ENCODE peak calls at places on chromosomes 4 and X, in nine cellular contexts. Y is NCI-H748 treated with DMSO at 0.1 percent for 48 hours, T is NCI-H1092 treated with DMSO at 0.1 percent for 48 hours, L is GM13976, F is GM04503, B is COR-L47, W is NCI-H187 treated with DMSO at 0.1 percent for 48 hours, P is HS-5, X is NCI-H1105. A is an unnamed sample.

GRCh38 chrX:127943570-127943969 is 108.6 kb downstream of the ACTRT1 start:
- DNase-seq in Y (no peak), T (no peak), L (no peak), F (no peak), B (no peak), W (no peak), P (no peak), X (no peak), A (no peak)

GRCh38 chrX:476724-477075 is 90.0 kb upstream of the PPP2R3B start:
- DNase-seq in Y (no peak), T (no peak), L (no peak), F (no peak), B (no peak), W (no peak), P (no peak), X (no peak), A (no peak)

GRCh38 chr4:140098481-140099132 is 55.4 kb downstream of the MAML3 start:
- DNase-seq in Y (no peak), T (no peak), L (no peak), F (no peak), B (no peak), W (no peak), P (no peak), X (no peak), A (no peak)

GRCh38 chr4:28360681-28361080 is 1500.0 kb downstream of the STIM2 start:
- DNase-seq in Y (no peak), T (no peak), L (no peak), F (no peak), B (no peak), W (no peak), P (no peak), X (no peak), A (no peak)

GRCh38 chrX:152927858-152928760 is 30.2 kb downstream of the ZNF185 start:
- DNase-seq in Y (no peak), T (no peak), L (no peak), F (no peak), B (no peak), W (no peak), P (no peak), X (no peak), A (no peak)

GRCh38 chr4:115424852-115425251 is 311.4 kb upstream of the NDST4 start:
- DNase-seq in Y (no peak), T (no peak), L (no peak), F (no peak), B (no peak), W (no peak), P (no peak), X (no peak), A (no peak)

GRCh38 chr4:185143596-185143969 is 517 bp downstream of the SLC25A4 start:
- DNase-seq in Y (peak), T (peak), L (peak), F (no peak), B (peak), W (no peak), P (no peak), X (no peak), A (no peak)

GRCh38 chr4:83108101-83108861 is 6.2 kb downstream of the PLAC8 start:
- DNase-seq in Y (no peak), T (no peak), L (no peak), F (no peak), B (no peak), W (no peak), P (no peak), X (no peak), A (no peak)

GRCh38 chrX:9786839-9787635 is 808 bp downstream of the SHROOM2 start:
- DNase-seq in Y (no peak), T (no peak), L (no peak), F (no peak), B (no peak), W (no peak), P (no peak), X (no peak), A (no peak)

GRCh38 chr4:38509551-38509950 is 154.4 kb upstream of the KLF3 start:
- DNase-seq in Y (no peak), T (no peak), L (no peak), F (no peak), B (no peak), W (no peak), P (no peak), X (no peak), A (no peak)

GRCh38 chr4:38565271-38566199 is 98.5 kb upstream of the KLF3 start:
- DNase-seq in Y (no peak), T (peak), L (no peak), F (peak), B (no peak), W (no peak), P (peak), X (peak), A (peak)

GRCh38 chr4:76235915-76236314 is 15.6 kb upstream of the FAM47E start:
- DNase-seq in Y (peak), T (no peak), L (no peak), F (no peak), B (no peak), W (no peak), P (no peak), X (no peak), A (no peak)

GRCh38 chr4:54941994-54942552 is 183.3 kb downstream of the KDR start:
- DNase-seq in Y (peak), T (peak), L (no peak), F (no peak), B (no peak), W (peak), P (no peak), X (peak), A (no peak)

GRCh38 chr4:76997454-76997853 is 47.9 kb downstream of the SEPTIN11 start:
- DNase-seq in Y (no peak), T (no peak), L (no peak), F (no peak), B (no peak), W (no peak), P (no peak), X (no peak), A (no peak)

GRCh38 chr4:186307497-186307896 is 41.5 kb downstream of the F11 start:
- DNase-seq in Y (no peak), T (no peak), L (no peak), F (no peak), B (no peak), W (no peak), P (no peak), X (no peak), A (no peak)

GRCh38 chr4:1537410-1538095 is 131.3 kb upstream of the NKX1-1 start:
- DNase-seq in Y (no peak), T (no peak), L (no peak), F (no peak), B (no peak), W (no peak), P (no peak), X (no peak), A (no peak)

GRCh38 chr4:90215286-90215685 is 88.1 kb downstream of the CCSER1 start:
- DNase-seq in Y (no peak), T (no peak), L (no peak), F (no peak), B (no peak), W (no peak), P (no peak), X (no peak), A (no peak)